ENCODE peak calls at places on chromosomes 1 and 21, in nine cellular contexts. P is lower leg skin; G is vagina; M is activated CD8-positive, alpha-beta T cell treated with anti-CD3 and anti-CD28 coated beads for 36 hours; E is heart right ventricle; F is upper lobe of left lung; L is left ventricle myocardium inferior; D is GM12864; K is H1. Q is an unnamed sample.

GRCh38 chr1:1943834-1944570 is 24.9 kb upstream of the TMEM52 start:
- DNase-seq in M (peak; percentile 75), K (no peak), F (peak; percentile 93), G (no peak), E (peak; percentile 40), L (no peak), D (no peak), P (no peak), Q (peak; percentile 78)

GRCh38 chr1:36484099-36484498 is 1.4 kb upstream of the CSF3R start:
- DNase-seq in F (no peak), D (no peak), L (no peak), M (no peak), K (no peak), G (no peak), E (no peak), P (no peak), Q (no peak)

GRCh38 chr1:41864471-41865040 is 54.2 kb downstream of the HIVEP3 start:
- DNase-seq in M (no peak), D (no peak), L (no peak), G (no peak), E (no peak), P (no peak), F (no peak), K (no peak), Q (no peak)

GRCh38 chr1:8152731-8153702 is 126.9 kb upstream of the ERRFI1 start:
- DNase-seq in L (no peak), M (peak; percentile 73), F (no peak), K (no peak), E (no peak), P (no peak), G (no peak), D (no peak), Q (no peak)

GRCh38 chr21:15520811-15521643 is 208.8 kb upstream of the USP25 start:
- DNase-seq in F (peak; percentile 6), K (no peak), L (no peak), E (no peak), G (no peak), M (no peak), P (no peak), D (no peak), Q (no peak)

GRCh38 chr1:59682405-59683080 is 132.2 kb upstream of the HOOK1 start:
- DNase-seq in E (no peak), G (no peak), F (no peak), K (no peak), D (no peak), L (no peak), P (no peak), M (no peak), Q (no peak)

GRCh38 chr1:153677718-153678518 is 570 bp upstream of the NPR1 start:
- DNase-seq in E (peak; percentile 54), L (peak; percentile 49), K (no peak), P (no peak), M (peak; percentile 59), F (no peak), G (no peak), D (no peak), Q (peak; percentile 83)

GRCh38 chr1:31855038-31855845 is 39.4 kb upstream of the SPOCD1 start:
- DNase-seq in L (no peak), M (no peak), G (no peak), K (no peak), E (no peak), D (no peak), F (no peak), P (no peak), Q (no peak)

GRCh38 chr1:39255212-39255611 is 50.7 kb downstream of the MACF1 start:
- DNase-seq in D (no peak), E (no peak), F (no peak), G (no peak), P (no peak), K (no peak), L (no peak), M (no peak), Q (no peak)

GRCh38 chr1:231465051-231465450 is 43.0 kb upstream of the EGLN1 start:
- DNase-seq in P (no peak), D (no peak), E (no peak), K (no peak), F (no peak), L (no peak), M (peak; percentile 19), G (no peak), Q (no peak)

GRCh38 chr1:56032276-56032675 is 547.1 kb downstream of the PLPP3 start:
- DNase-seq in K (no peak), D (no peak), F (no peak), L (no peak), E (no peak), G (no peak), P (no peak), M (no peak), Q (no peak)

GRCh38 chr21:25925936-25926335 is 191.2 kb downstream of the GABPA start:
- DNase-seq in F (no peak), G (no peak), E (peak; percentile 64), D (no peak), K (no peak), P (no peak), M (no peak), L (no peak), Q (no peak)

GRCh38 chr1:17680335-17680734 is 74.8 kb upstream of the ACTL8 start:
- DNase-seq in K (no peak), L (no peak), G (no peak), P (no peak), D (no peak), F (no peak), M (no peak), E (no peak), Q (no peak)

GRCh38 chr1:46302091-46303037 is 1.1 kb downstream of the LRRC41 start:
- DNase-seq in L (peak; percentile 50), E (peak; percentile 42), K (no peak), F (peak; percentile 93), D (no peak), M (peak; percentile 59), P (no peak), G (no peak), Q (peak; percentile 90)
- TF ChIP-seq CTCF in L (no peak), E (peak; percentile 28), K (peak; percentile 11), F (peak; percentile 54), D (peak; percentile 47), M (no peak), P (no peak), G (no peak), Q (peak; percentile 67)

DNA sequence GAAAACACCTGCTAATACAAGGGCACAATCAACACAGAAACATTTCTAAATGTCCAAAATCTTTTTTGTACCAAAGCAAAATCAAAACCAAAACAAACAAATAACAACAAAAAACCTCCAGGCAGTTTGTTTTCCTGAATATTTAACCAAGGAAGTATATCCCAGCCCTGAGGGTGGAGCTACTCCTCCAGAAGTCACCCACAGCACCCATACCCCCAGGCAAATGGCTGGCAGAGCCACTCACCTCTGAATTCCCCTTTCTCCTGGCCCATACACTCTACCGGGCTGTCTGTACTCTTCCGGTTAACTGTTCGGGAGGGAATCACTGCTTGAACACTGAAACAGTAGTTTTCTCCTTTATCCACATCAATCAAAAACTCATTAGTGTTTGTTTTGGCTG is 9.5 kb downstream of the F3 start:
- DNase-seq in E (no peak), L (no peak), P (no peak), F (no peak), M (no peak), G (no peak), D (no peak), K (no peak), Q (no peak)
- TF ChIP-seq CTCF in E (no peak), L (peak; percentile 12), P (no peak), F (no peak), M (no peak), G (no peak), D (no peak), K (no peak), Q (no peak)

GRCh38 chr1:3455630-3456448 is 1.4 kb downstream of the ARHGEF16 start:
- DNase-seq in E (no peak), K (no peak), F (no peak), P (no peak), D (no peak), M (no peak), G (no peak), L (no peak), Q (no peak)

GRCh38 chr1:3452866-3453175 is 1.6 kb upstream of the ARHGEF16 start:
- DNase-seq in F (no peak), D (no peak), L (no peak), E (no peak), G (no peak), P (no peak), M (no peak), K (no peak), Q (no peak)

GRCh38 chr1:3453203-3453761 is 1.2 kb upstream of the ARHGEF16 start:
- DNase-seq in G (no peak), P (peak; percentile 59), E (peak; percentile 66), M (peak; percentile 82), K (peak; percentile 49), F (peak; percentile 93), L (peak; percentile 69), D (peak; percentile 3), Q (peak; percentile 91)

GRCh38 chr1:3454811-3455618 is 550 bp downstream of the ARHGEF16 start:
- DNase-seq in L (peak; percentile 46), P (no peak), F (peak; percentile 90), G (no peak), D (no peak), M (no peak), K (peak; percentile 47), E (peak; percentile 46), Q (no peak)

GRCh38 chr1:3453891-3454810 is at the start of gene ARHGEF16:
- DNase-seq in M (no peak), G (no peak), P (no peak), F (peak; percentile 96), D (no peak), L (peak; percentile 54), E (peak; percentile 32), K (peak; percentile 49), Q (peak; percentile 62)
- TF ChIP-seq CTCF in M (no peak), G (no peak), P (no peak), F (peak; percentile 67), D (peak; percentile 6), L (peak; percentile 63), E (peak; percentile 51), K (peak; percentile 49), Q (no peak)

GRCh38 chr1:219909476-219909875 is 18.9 kb downstream of the SLC30A10 start:
- DNase-seq in L (no peak), D (no peak), E (no peak), F (no peak), G (no peak), K (no peak), P (no peak), M (no peak), Q (no peak)

GRCh38 chr1:219905524-219905923 is 22.8 kb downstream of the SLC30A10 start:
- DNase-seq in G (no peak), K (no peak), E (no peak), L (no peak), M (no peak), P (no peak), F (no peak), D (no peak), Q (no peak)

GRCh38 chr1:219908170-219908569 is 20.2 kb downstream of the SLC30A10 start:
- DNase-seq in D (no peak), L (no peak), F (no peak), P (no peak), M (no peak), E (no peak), K (no peak), G (no peak), Q (no peak)

GRCh38 chr1:219906924-219907771 is 21.2 kb downstream of the SLC30A10 start:
- DNase-seq in E (no peak), L (no peak), F (no peak), G (no peak), M (no peak), D (no peak), K (no peak), P (no peak), Q (no peak)

DNA sequence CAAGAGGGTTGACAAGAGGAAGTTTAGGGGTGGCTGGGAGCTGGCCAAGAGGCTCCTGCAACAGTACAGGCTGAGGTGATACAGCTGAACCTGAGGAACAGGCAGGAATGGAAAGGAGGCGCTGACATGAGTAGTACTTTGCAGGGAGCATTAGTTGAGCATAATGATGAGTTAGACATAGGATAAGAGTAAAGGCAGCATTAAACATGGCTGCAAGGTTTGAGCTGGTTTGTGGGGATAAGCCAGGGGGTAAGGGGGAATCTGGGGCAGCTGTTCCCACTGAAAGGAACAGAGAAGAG is 20.6 kb downstream of the SLC30A10 start:
- DNase-seq in M (no peak), D (no peak), F (no peak), P (no peak), G (no peak), L (no peak), K (no peak), E (no peak), Q (no peak)
- TF ChIP-seq CTCF in M (no peak), D (no peak), F (no peak), P (no peak), G (no peak), L (no peak), K (no peak), E (no peak), Q (no peak)

Q was measured in GM20000.